ENCODE peak calls at places on chromosome 7, in eight cellular contexts. W is tibial artery, E is skeletal muscle cell, G is amniotic epithelial cell, Q is mesothelial cell of epicardium, J is SW480, Z is fibroblast of lung, S is progenitor cell of endocrine pancreas. A is an unnamed sample.

GRCh38 chr7:151388007-151388297 is 21.9 kb downstream of the WDR86 start:
- DNase-seq in W (no peak), E (no peak), G (no peak), Q (no peak), J (no peak), Z (no peak), S (no peak), A (no peak)

GRCh38 chr7:128357366-128357662 is 4.2 kb downstream of the PRRT4 start:
- DNase-seq in W (no peak), E (no peak), G (no peak), Q (no peak), J (no peak), Z (no peak), S (no peak), A (no peak)

GRCh38 chr7:99380032-99380822 is 5.7 kb downstream of the ARPC1B start:
- DNase-seq in W (peak), E (no peak), G (peak), Q (no peak), J (no peak), Z (peak), S (no peak), A (no peak)

GRCh38 chr7:1105189-1105588 is 17.3 kb downstream of the GPER1 start:
- DNase-seq in W (no peak), E (no peak), G (no peak), Q (no peak), J (no peak), Z (no peak), S (no peak), A (no peak)

GRCh38 chr7:10536561-10536960 is 437.1 kb upstream of the PHF14 start:
- DNase-seq in W (no peak), E (no peak), G (no peak), Q (no peak), J (no peak), Z (no peak), S (no peak), A (no peak)

GRCh38 chr7:29647020-29647654 is 83.5 kb downstream of the PRR15 start:
- DNase-seq in W (no peak), E (no peak), G (peak), Q (no peak), J (no peak), Z (peak), S (no peak), A (no peak)

GRCh38 chr7:27260211-27260610 is 17.6 kb downstream of the EVX1 start:
- DNase-seq in W (no peak), E (no peak), G (no peak), Q (no peak), J (no peak), Z (no peak), S (no peak), A (no peak)

GRCh38 chr7:29989257-29989995 is at the start of gene SCRN1:
- DNase-seq in W (no peak), E (no peak), G (no peak), Q (peak), J (peak), Z (no peak), S (peak), A (no peak)

GRCh38 chr7:74267756-74268565 is 13.8 kb upstream of the RFC2 start:
- DNase-seq in W (no peak), E (no peak), G (peak), Q (no peak), J (no peak), Z (no peak), S (no peak), A (no peak)

GRCh38 chr7:76300210-76300731 is 2.2 kb upstream of the HSPB1 start:
- DNase-seq in W (no peak), E (peak), G (peak), Q (no peak), J (peak), Z (peak), S (no peak), A (no peak)

GRCh38 chr7:149625339-149625946 is 127.8 kb upstream of the ZNF746 start:
- DNase-seq in W (peak), E (no peak), G (peak), Q (peak), J (peak), Z (peak), S (peak), A (no peak)

GRCh38 chr7:18425873-18426520 is 69.6 kb upstream of the HDAC9 start:
- DNase-seq in W (no peak), E (no peak), G (no peak), Q (no peak), J (no peak), Z (peak), S (no peak), A (no peak)

GRCh38 chr7:27179503-27180430 is 5.3 kb downstream of the HOXA11 start:
- DNase-seq in W (peak), E (no peak), G (peak), Q (peak), J (peak), Z (peak), S (peak), A (no peak)

GRCh38 chr7:19713676-19714075 is 4.8 kb upstream of the POLR1F start:
- DNase-seq in W (no peak), E (no peak), G (peak), Q (peak), J (peak), Z (peak), S (peak), A (peak)

GRCh38 chr7:46525876-46526275 is 604.8 kb upstream of the IGFBP3 start:
- DNase-seq in W (no peak), E (no peak), G (no peak), Q (no peak), J (no peak), Z (peak), S (no peak), A (no peak)

A was measured in AG04449.